ENCODE peak calls at places on chromosome 10, in four cellular contexts. U is IMR-90, J is spleen, M is transverse colon. V is an unnamed sample.
A peak's percentile ranks its signal among the peaks of the same experiment; 100 is the strongest.

GRCh38 chr10:86971146-86971991 is 3.1 kb downstream of the ADIRF start:
- DNase-seq in M (peak; percentile 94), U (peak; percentile 85), J (peak; percentile 96), V (peak; percentile 98)

GRCh38 chr10:88291289-88292184 is 291.6 kb downstream of the RNLS start:
- DNase-seq in M (no peak), U (peak; percentile 41), J (no peak), V (no peak)

GRCh38 chr10:29140991-29141390 is 147.9 kb upstream of the LYZL1 start:
- DNase-seq in M (no peak), J (no peak), U (peak; percentile 92), V (no peak)

GRCh38 chr10:12902135-12902572 is 99.4 kb downstream of the CCDC3 start:
- DNase-seq in M (peak; percentile 37), U (peak; percentile 64), J (no peak), V (peak; percentile 50)

GRCh38 chr10:18607503-18607902 is 43.9 kb downstream of the NSUN6 start:
- DNase-seq in U (peak; percentile 89), M (peak; percentile 36), J (no peak), V (peak; percentile 30)

GRCh38 chr10:110296966-110297365 is 7.8 kb downstream of the SMNDC1 start:
- DNase-seq in M (no peak), J (no peak), U (no peak), V (no peak)

GRCh38 chr10:11856678-11857077 is 33.5 kb downstream of the PROSER2 start:
- DNase-seq in M (no peak), U (no peak), J (no peak), V (no peak)

GRCh38 chr10:131043039-131043691 is 268.4 kb downstream of the TCERG1L start:
- DNase-seq in J (peak; percentile 43), M (no peak), U (no peak), V (no peak)

GRCh38 chr10:47323087-47323486 is 833 bp downstream of the GDF2 start:
- DNase-seq in J (no peak), U (no peak), M (no peak), V (no peak)

GRCh38 chr10:88194041-88194887 is 330.8 kb downstream of the PTEN start:
- DNase-seq in U (peak; percentile 31), M (no peak), J (no peak), V (peak; percentile 34)

GRCh38 chr10:129918836-129919235 is 45.2 kb downstream of the EBF3 start:
- DNase-seq in J (peak; percentile 41), M (no peak), U (no peak), V (no peak)

GRCh38 chr10:120406380-120406779 is 50.6 kb upstream of the PLPP4 start:
- DNase-seq in U (no peak), M (peak; percentile 64), J (no peak), V (no peak)

GRCh38 chr10:128050117-128050516 is 76.1 kb downstream of the MKI67 start:
- DNase-seq in U (no peak), J (peak; percentile 11), M (no peak), V (no peak)
- H3K4me1 ChIP-seq in U (peaks cover 4% of the 10 kb centered on the region), J (peaks cover 63% of the 10 kb centered on the region), M (peaks cover 3% of the 10 kb centered on the region), V (no peaks in the 10 kb centered on the region)

GRCh38 chr10:796233-796632 is 106.8 kb upstream of the DIP2C start:
- DNase-seq in U (no peak), M (no peak), J (no peak), V (no peak)

GRCh38 chr10:797179-797578 is 107.7 kb upstream of the DIP2C start:
- DNase-seq in J (no peak), M (no peak), U (no peak), V (no peak)

GRCh38 chr10:792792-793100 is 103.3 kb upstream of the DIP2C start:
- DNase-seq in M (no peak), J (no peak), U (peak; percentile 86), V (no peak)

GRCh38 chr10:792083-792791 is 102.8 kb upstream of the DIP2C start:
- DNase-seq in M (no peak), J (no peak), U (no peak), V (peak; percentile 2)

GRCh38 chr10:794382-794956 is 105.0 kb upstream of the DIP2C start:
- DNase-seq in J (no peak), M (no peak), U (peak; percentile 48), V (peak; percentile 4)
- TF ChIP-seq CTCF in J (no peak), M (peak; percentile 20), U (peak; percentile 63), V (no peak)

DNA sequence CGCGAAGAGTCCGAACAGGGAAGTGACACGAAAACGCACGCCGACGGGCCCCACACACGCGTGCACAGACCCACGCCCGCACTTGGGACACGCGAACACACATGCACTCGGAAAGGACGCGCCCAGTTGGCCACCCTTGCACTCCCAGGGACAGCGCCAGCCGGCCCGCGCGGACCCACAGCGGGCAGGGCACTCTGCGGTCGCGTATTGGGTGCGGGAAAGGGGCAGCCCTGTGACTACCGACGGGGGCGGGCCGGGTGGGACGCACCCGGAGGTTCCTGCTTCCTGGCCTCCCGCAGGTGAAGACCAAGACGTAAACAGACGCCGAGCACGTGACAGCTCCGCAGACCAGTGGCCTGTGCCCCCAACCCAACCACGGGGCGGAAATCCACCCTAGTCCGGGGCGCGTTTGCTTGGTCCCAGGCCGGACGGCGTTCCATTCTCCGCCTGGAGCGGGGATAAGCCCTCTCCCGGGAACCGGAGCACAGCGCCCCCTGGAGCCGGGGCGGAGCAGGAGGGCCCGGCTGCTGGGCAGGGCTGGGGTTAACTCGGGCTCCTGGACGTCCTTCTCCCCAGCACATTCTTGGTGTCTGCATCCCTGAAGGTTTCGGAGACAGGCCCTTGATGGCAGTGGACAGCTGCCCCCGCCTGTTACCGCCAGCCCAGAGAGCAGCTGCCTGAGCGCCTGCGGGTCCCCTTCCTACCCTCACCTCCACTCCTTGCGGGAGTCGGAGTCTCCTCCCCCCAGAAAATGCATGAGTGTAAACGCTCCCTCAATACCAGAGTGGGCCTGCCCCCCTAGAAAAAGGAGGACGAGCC is 2.0 kb upstream of the LZTS2 start:
- DNase-seq in M (peak; percentile 88), U (peak; percentile 65), J (peak; percentile 95), V (peak; percentile 70)
- TF ChIP-seq POLR2A in M (peak; percentile 70), U (no peak), J (no peak), V (no peak)

GRCh38 chr10:72254891-72255568 is 18.7 kb upstream of the DDIT4 start:
- DNase-seq in J (peak; percentile 92), M (peak; percentile 89), U (peak; percentile 57), V (peak; percentile 91)

GRCh38 chr10:72250666-72251065 is 23.1 kb upstream of the DDIT4 start:
- DNase-seq in J (peak; percentile 63), M (peak; percentile 38), U (peak; percentile 82), V (peak; percentile 77)

GRCh38 chr10:72255977-72256729 is 17.6 kb upstream of the DDIT4 start:
- DNase-seq in J (no peak), M (no peak), U (no peak), V (no peak)

GRCh38 chr10:72251635-72252034 is 22.1 kb upstream of the DDIT4 start:
- DNase-seq in M (no peak), U (no peak), J (no peak), V (no peak)

DNA sequence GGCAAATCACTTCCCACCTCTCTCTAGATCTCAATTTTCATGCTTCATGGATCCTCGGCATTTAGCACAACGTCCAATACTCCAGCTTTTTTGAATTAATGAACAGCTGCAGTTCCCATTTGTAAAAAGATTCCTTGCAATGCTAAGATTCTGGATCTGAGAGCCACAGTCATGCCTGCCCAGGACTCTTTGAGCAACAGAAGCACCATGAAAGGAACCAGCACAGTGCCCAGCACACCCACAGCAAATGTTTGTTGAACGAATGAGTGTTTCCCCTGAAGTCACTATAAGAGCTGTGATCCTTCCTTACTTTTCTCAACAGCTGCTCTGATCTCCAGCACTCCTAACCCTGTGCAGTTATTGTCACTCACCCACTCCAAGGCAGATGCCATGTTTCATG is 20.7 kb upstream of the DDIT4 start:
- DNase-seq in J (no peak), U (no peak), M (no peak), V (no peak)
- H3K4me1 ChIP-seq in J (peaks cover 92% of the 10 kb centered on the region), U (peaks cover 11% of the 10 kb centered on the region), M (peaks cover 68% of the 10 kb centered on the region), V (peaks cover 24% of the 10 kb centered on the region)

GRCh38 chr10:97434557-97434956 is 8.6 kb downstream of the PGAM1 start:
- DNase-seq in J (no peak), M (no peak), U (no peak), V (no peak)

GRCh38 chr10:97428572-97428981 is 2.6 kb downstream of the PGAM1 start:
- DNase-seq in M (no peak), U (no peak), J (no peak), V (no peak)

GRCh38 chr10:97435211-97435610 is 9.2 kb downstream of the PGAM1 start:
- DNase-seq in U (no peak), M (no peak), J (no peak), V (no peak)

GRCh38 chr10:97433430-97434001 is 7.5 kb downstream of the PGAM1 start:
- DNase-seq in U (no peak), J (no peak), M (no peak), V (no peak)

DNA sequence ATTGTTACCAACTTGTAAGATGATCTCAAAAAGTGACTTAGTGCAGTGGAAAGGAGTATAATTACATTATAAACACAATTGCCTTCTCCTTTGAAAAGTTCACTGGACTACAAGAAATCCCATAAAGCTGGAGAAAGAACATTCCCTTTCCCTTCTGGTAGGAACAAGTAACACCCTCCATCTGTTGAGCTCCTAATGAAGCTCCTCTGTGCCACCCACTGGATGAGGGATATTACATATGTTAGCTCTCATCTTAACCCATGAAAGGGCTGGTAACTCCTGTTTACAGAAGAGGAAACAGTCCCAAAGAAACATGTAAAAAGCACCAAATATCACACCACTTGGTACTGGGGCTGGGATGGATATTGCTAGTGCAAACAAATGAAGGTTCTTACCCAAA is 8.1 kb downstream of the PGAM1 start:
- DNase-seq in M (no peak), J (no peak), U (no peak), V (no peak)
- TF ChIP-seq CTCF in M (no peak), J (no peak), U (no peak), V (no peak)

GRCh38 chr10:95741807-95742528 is 14.0 kb upstream of the ENTPD1 start:
- DNase-seq in U (peak; percentile 35), M (peak; percentile 19), J (no peak), V (peak; percentile 54)
- TF ChIP-seq POLR2A in U (no peak), M (no peak), J (no peak), V (no peak)

GRCh38 chr10:132617781-132618052 is 80.1 kb downstream of the INPP5A start:
- DNase-seq in M (no peak), J (no peak), U (no peak), V (no peak)
- H3K4me1 ChIP-seq in M (no peaks in the 10 kb centered on the region), J (peaks cover 12% of the 10 kb centered on the region), U (peaks cover 2% of the 10 kb centered on the region), V (peaks cover 1% of the 10 kb centered on the region)

DNA sequence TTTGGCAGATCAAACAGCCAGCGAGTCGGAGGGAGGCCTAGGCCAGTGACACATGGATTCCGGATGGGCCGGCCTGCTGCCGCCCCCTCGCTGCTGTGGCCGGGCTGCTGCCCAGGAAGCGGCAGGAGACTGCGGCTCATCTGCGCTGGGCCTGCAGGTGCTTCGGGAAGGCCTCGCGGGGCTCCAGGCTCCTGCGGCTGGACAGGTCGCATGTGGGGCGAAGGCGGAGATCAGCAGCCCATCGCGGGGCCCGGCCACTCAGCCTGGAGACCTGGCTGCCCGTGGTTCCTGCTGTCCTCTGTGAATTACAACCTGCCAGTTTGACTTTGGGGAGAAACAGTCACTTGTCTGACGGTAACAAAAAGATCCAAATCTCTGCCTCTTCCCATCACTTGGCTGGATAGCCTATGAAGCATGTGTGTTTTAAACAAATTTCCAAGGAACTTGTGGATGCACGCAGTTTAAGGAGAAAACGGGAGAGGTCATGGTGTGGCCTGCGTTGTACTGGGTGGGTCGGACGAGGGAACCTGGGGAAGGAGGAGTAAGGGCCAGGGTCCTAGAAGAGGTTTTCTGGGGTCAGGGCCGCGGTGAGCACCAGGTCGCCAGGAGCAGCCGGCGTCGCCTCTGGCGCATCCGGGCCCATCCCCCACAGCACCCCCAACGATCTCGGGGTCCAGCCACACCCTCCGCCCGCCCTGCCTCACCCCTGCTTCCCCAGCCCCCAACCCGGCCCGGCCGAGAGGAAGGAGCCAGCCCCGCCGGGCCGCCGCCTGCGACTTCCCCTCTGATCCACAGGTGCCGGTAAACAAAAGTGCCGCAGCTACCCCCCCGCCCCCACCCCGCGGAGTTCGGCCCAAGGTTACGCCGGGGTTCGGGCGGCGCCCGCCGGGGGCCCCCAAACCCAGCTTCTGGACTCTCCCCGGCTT is 1.6 kb downstream of the SPOCK2 start:
- DNase-seq in M (peak; percentile 65), J (peak; percentile 96), U (peak; percentile 19), V (no peak)
- TF ChIP-seq CTCF in M (no peak), J (no peak), U (no peak), V (no peak)

GRCh38 chr10:22003111-22003963 is at the start of gene DNAJC1:
- DNase-seq in J (peak; percentile 99), M (peak; percentile 99), U (peak; percentile 90), V (peak; percentile 98)
- TF ChIP-seq POLR2A in J (peak; percentile 78), M (peak; percentile 81), U (peak; percentile 62), V (peak; percentile 90)

V was measured in uterus.